ENCODE peak calls at places on chromosomes 5 and 9, in seven cellular contexts. L, X, C, O, M, U and S are unnamed samples.

GRCh38 chr9:99485461-99485860 is 263.4 kb downstream of the SEC61B start:
- DNase-seq in C (no peak), L (no peak), X (no peak), M (no peak), U (no peak), O (peak; percentile 75), S (no peak)

GRCh38 chr9:71769175-71770165 is 1.2 kb upstream of the CEMIP2 start:
- DNase-seq in U (peak; percentile 60), M (peak; percentile 88), O (no peak), X (peak; percentile 88), L (peak; percentile 37), C (no peak), S (peak; percentile 78)

GRCh38 chr9:23567756-23568155 is 258.3 kb downstream of the ELAVL2 start:
- DNase-seq in X (no peak), O (no peak), L (no peak), C (no peak), U (no peak), M (no peak), S (no peak)

GRCh38 chr5:67301285-67301904 is 104.8 kb upstream of the CD180 start:
- DNase-seq in M (no peak), O (peak; percentile 82), U (no peak), X (no peak), C (no peak), L (no peak), S (no peak)

GRCh38 chr5:53008751-53009150 is 19.6 kb downstream of the ITGA2 start:
- DNase-seq in O (peak; percentile 84), X (peak; percentile 33), C (no peak), M (no peak), U (no peak), L (no peak), S (no peak)

GRCh38 chr5:31196309-31196708 is 2.8 kb downstream of the CDH6 start:
- DNase-seq in L (no peak), O (peak; percentile 66), X (peak; percentile 20), U (no peak), M (no peak), C (no peak), S (peak; percentile 9)

GRCh38 chr5:176704817-176705216 is 57.5 kb downstream of the TSPAN17 start:
- DNase-seq in C (no peak), O (no peak), U (no peak), M (no peak), X (no peak), L (no peak), S (no peak)

GRCh38 chr5:145824040-145824439 is 11.1 kb downstream of the PRELID2 start:
- DNase-seq in L (no peak), U (no peak), M (no peak), X (no peak), C (no peak), O (peak; percentile 33), S (no peak)

GRCh38 chr9:93087971-93088655 is 7.9 kb upstream of the CARD19 start:
- DNase-seq in U (no peak), C (no peak), O (no peak), L (peak; percentile 5), M (no peak), X (no peak), S (no peak)

GRCh38 chr5:178941361-178941760 is 363 bp downstream of the ZNF454 start:
- DNase-seq in X (no peak), O (no peak), U (no peak), M (no peak), C (no peak), L (no peak), S (no peak)

GRCh38 chr9:99368341-99369326 is 146.6 kb downstream of the SEC61B start:
- DNase-seq in O (peak; percentile 83), X (no peak), M (no peak), L (no peak), U (no peak), C (peak; percentile 24), S (no peak)

GRCh38 chr5:142301487-142302035 is 23.3 kb downstream of the SPRY4 start:
- DNase-seq in L (no peak), M (no peak), X (no peak), O (no peak), U (no peak), C (no peak), S (no peak)
- TF ChIP-seq RFX5 in L (no peak), M (no peak), X (no peak), O (no peak), U (no peak), C (no peak), S (no peak)

DNA sequence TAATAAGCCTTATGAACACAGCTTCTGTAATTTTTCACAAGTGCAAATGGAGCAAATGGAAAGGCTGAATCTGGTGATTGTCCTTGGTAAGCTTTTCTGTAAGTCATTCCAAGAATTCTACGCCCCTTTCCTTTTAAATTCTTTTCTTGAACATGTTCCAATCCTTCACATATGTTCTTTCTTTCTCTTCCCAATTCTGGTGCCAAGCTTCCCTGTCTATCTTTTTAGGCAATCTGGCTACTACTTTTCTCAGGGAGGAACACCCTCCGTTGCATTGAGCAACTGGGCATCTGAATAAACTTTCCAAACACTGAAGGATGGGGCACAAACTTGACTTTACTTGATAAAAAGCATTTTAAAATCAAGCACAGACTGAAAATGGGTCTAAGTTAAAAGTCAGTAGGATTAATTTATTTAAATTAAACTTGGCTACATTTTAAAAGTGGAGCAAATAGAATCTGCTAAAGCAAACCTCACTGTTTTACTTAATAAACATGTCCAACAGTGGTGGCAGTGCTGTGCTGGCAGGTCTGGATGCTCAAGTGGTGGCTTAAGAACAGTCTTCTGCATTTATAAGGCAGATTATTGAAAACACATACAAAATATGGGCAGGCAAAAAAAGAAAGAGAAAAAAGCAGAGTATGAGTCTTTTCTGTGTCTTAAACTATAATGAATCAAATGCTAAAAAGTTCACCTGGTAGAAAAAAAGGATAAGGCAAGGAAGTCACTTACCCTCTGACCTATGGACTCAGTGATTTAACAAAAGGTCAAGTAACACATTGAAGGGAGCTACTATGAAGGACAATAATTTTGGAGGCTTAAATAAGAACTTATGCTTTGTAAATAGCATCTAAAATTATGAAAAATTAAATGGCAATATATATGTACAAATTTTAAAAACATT is 5.4 kb downstream of the ELL2 start:
- DNase-seq in C (no peak), L (no peak), M (no peak), O (no peak), U (no peak), X (no peak), S (no peak)
- TF ChIP-seq RFX5 in C (no peak), L (no peak), M (no peak), O (no peak), U (no peak), X (no peak), S (no peak)

DNA sequence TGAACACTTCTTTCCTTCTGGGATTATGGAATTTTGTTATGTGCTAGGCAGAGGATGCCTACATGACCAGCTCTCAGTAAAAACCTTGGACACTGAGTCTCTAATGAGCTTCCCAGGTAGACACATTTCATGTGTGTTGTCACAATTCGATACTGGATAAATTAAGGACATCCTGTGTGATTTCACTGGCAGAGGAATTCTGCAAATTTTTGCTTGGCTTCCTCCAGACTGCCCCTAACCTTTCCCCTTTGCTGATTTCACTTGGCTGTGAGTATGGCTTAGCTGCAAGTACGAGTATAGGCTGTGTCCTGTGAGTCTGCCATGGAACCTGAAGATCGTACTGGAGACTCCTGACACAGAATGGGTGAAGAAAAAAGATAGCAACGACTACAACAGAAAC is 47.6 kb downstream of the MRPS27 start:
- DNase-seq in X (no peak), L (no peak), O (no peak), M (no peak), U (no peak), C (no peak), S (no peak)
- TF ChIP-seq RFX5 in X (no peak), L (no peak), O (no peak), M (no peak), U (no peak), C (no peak), S (no peak)

GRCh38 chr9:36486933-36487481 is 85.7 kb upstream of the MELK start:
- DNase-seq in U (peak; percentile 54), M (peak; percentile 65), L (peak; percentile 77), C (no peak), X (peak; percentile 16), O (no peak), S (peak; percentile 28)
- TF ChIP-seq RFX5 in U (no peak), M (no peak), L (no peak), C (no peak), X (no peak), O (no peak), S (no peak)